ENCODE peak calls at places on chromosomes 7 and 10, in seven cellular contexts. One of them, this sample, is unnamed.

GRCh38 chr7:2943851-2944601 is 99.6 kb downstream of the CARD11 start:
- DNase-seq in NCI-H1436: no peak
- DNase-seq in iris pigment epithelial cell: no peak
- DNase-seq in left ventricle myocardium superior: no peak
- DNase-seq in GM20000: no peak
- DNase-seq in T-cell: no peak
- DNase-seq in activated CD4-positive, alpha-beta T cell treated with anti-CD3 and anti-CD28 coated beads, Interleukin-2, amount 10 ng/mL, durations not matched to agents 7 days and 5 days: no peak
- DNase-seq in this sample: no peak

GRCh38 chr10:127119901-127120300 is 76.5 kb downstream of the INSYN2A start:
- DNase-seq in NCI-H1436: no peak
- DNase-seq in iris pigment epithelial cell: no peak
- DNase-seq in left ventricle myocardium superior: no peak
- DNase-seq in GM20000: no peak
- DNase-seq in T-cell: no peak
- DNase-seq in activated CD4-positive, alpha-beta T cell treated with anti-CD3 and anti-CD28 coated beads, Interleukin-2, amount 10 ng/mL, durations not matched to agents 7 days and 5 days: no peak
- DNase-seq in this sample: no peak

GRCh38 chr7:17625038-17625437 is 315.3 kb downstream of the SNX13 start:
- DNase-seq in NCI-H1436: no peak
- DNase-seq in iris pigment epithelial cell: peak; percentile 94
- DNase-seq in left ventricle myocardium superior: no peak
- DNase-seq in GM20000: no peak
- DNase-seq in T-cell: no peak
- DNase-seq in activated CD4-positive, alpha-beta T cell treated with anti-CD3 and anti-CD28 coated beads, Interleukin-2, amount 10 ng/mL, durations not matched to agents 7 days and 5 days: no peak
- DNase-seq in this sample: peak; percentile 85

GRCh38 chr10:129631870-129632623 is 165.0 kb downstream of the MGMT start:
- DNase-seq in NCI-H1436: no peak
- DNase-seq in iris pigment epithelial cell: no peak
- DNase-seq in left ventricle myocardium superior: no peak
- DNase-seq in GM20000: no peak
- DNase-seq in T-cell: no peak
- DNase-seq in activated CD4-positive, alpha-beta T cell treated with anti-CD3 and anti-CD28 coated beads, Interleukin-2, amount 10 ng/mL, durations not matched to agents 7 days and 5 days: no peak
- DNase-seq in this sample: no peak

GRCh38 chr10:86361134-86362128 is 5.2 kb downstream of the GRID1 start:
- DNase-seq in NCI-H1436: peak; percentile 22
- DNase-seq in iris pigment epithelial cell: no peak
- DNase-seq in left ventricle myocardium superior: peak; percentile 53
- DNase-seq in GM20000: no peak
- DNase-seq in T-cell: no peak
- DNase-seq in activated CD4-positive, alpha-beta T cell treated with anti-CD3 and anti-CD28 coated beads, Interleukin-2, amount 10 ng/mL, durations not matched to agents 7 days and 5 days: no peak
- DNase-seq in this sample: no peak

GRCh38 chr7:92448185-92448747 is 984 bp downstream of the GATAD1 start:
- DNase-seq in NCI-H1436: no peak
- DNase-seq in iris pigment epithelial cell: peak; percentile 73
- DNase-seq in left ventricle myocardium superior: peak; percentile 46
- DNase-seq in GM20000: peak; percentile 56
- DNase-seq in T-cell: peak; percentile 60
- DNase-seq in activated CD4-positive, alpha-beta T cell treated with anti-CD3 and anti-CD28 coated beads, Interleukin-2, amount 10 ng/mL, durations not matched to agents 7 days and 5 days: peak; percentile 71
- DNase-seq in this sample: peak; percentile 49

GRCh38 chr7:96503597-96503996 is 181.7 kb upstream of the SLC25A13 start:
- DNase-seq in NCI-H1436: no peak
- DNase-seq in iris pigment epithelial cell: no peak
- DNase-seq in left ventricle myocardium superior: no peak
- DNase-seq in GM20000: no peak
- DNase-seq in T-cell: no peak
- DNase-seq in activated CD4-positive, alpha-beta T cell treated with anti-CD3 and anti-CD28 coated beads, Interleukin-2, amount 10 ng/mL, durations not matched to agents 7 days and 5 days: no peak
- DNase-seq in this sample: no peak

GRCh38 chr10:5710854-5711253 is 26.2 kb downstream of the TASOR2 start:
- DNase-seq in NCI-H1436: no peak
- DNase-seq in iris pigment epithelial cell: peak; percentile 9
- DNase-seq in left ventricle myocardium superior: no peak
- DNase-seq in GM20000: no peak
- DNase-seq in T-cell: no peak
- DNase-seq in activated CD4-positive, alpha-beta T cell treated with anti-CD3 and anti-CD28 coated beads, Interleukin-2, amount 10 ng/mL, durations not matched to agents 7 days and 5 days: no peak
- DNase-seq in this sample: no peak

GRCh38 chr7:148042935-148043334 is 547.6 kb upstream of the C7orf33 start:
- DNase-seq in NCI-H1436: peak; percentile 57
- DNase-seq in iris pigment epithelial cell: no peak
- DNase-seq in left ventricle myocardium superior: no peak
- DNase-seq in GM20000: no peak
- DNase-seq in T-cell: no peak
- DNase-seq in activated CD4-positive, alpha-beta T cell treated with anti-CD3 and anti-CD28 coated beads, Interleukin-2, amount 10 ng/mL, durations not matched to agents 7 days and 5 days: no peak
- DNase-seq in this sample: no peak

GRCh38 chr10:62384057-62384446 is 9.9 kb downstream of the ZNF365 start:
- DNase-seq in NCI-H1436: no peak
- DNase-seq in iris pigment epithelial cell: peak; percentile 58
- DNase-seq in left ventricle myocardium superior: no peak
- DNase-seq in GM20000: no peak
- DNase-seq in T-cell: peak; percentile 39
- DNase-seq in activated CD4-positive, alpha-beta T cell treated with anti-CD3 and anti-CD28 coated beads, Interleukin-2, amount 10 ng/mL, durations not matched to agents 7 days and 5 days: peak; percentile 45
- DNase-seq in this sample: peak; percentile 76

GRCh38 chr7:116525298-116525912 is 569 bp downstream of the CAV1 start:
- DNase-seq in NCI-H1436: no peak
- DNase-seq in iris pigment epithelial cell: no peak
- DNase-seq in left ventricle myocardium superior: peak; percentile 76
- DNase-seq in GM20000: peak; percentile 81
- DNase-seq in T-cell: no peak
- DNase-seq in activated CD4-positive, alpha-beta T cell treated with anti-CD3 and anti-CD28 coated beads, Interleukin-2, amount 10 ng/mL, durations not matched to agents 7 days and 5 days: no peak
- DNase-seq in this sample: no peak

GRCh38 chr7:151309306-151309705 is 32.3 kb upstream of the NUB1 start:
- DNase-seq in NCI-H1436: no peak
- DNase-seq in iris pigment epithelial cell: peak; percentile 51
- DNase-seq in left ventricle myocardium superior: no peak
- DNase-seq in GM20000: no peak
- DNase-seq in T-cell: no peak
- DNase-seq in activated CD4-positive, alpha-beta T cell treated with anti-CD3 and anti-CD28 coated beads, Interleukin-2, amount 10 ng/mL, durations not matched to agents 7 days and 5 days: no peak
- DNase-seq in this sample: no peak

GRCh38 chr10:113961261-113961938 is 82.3 kb upstream of the ADRB1 start:
- DNase-seq in NCI-H1436: no peak
- DNase-seq in iris pigment epithelial cell: no peak
- DNase-seq in left ventricle myocardium superior: no peak
- DNase-seq in GM20000: peak; percentile 65
- DNase-seq in T-cell: peak; percentile 68
- DNase-seq in activated CD4-positive, alpha-beta T cell treated with anti-CD3 and anti-CD28 coated beads, Interleukin-2, amount 10 ng/mL, durations not matched to agents 7 days and 5 days: peak; percentile 85
- DNase-seq in this sample: no peak

GRCh38 chr10:624605-625334 is 64.7 kb downstream of the DIP2C start:
- DNase-seq in NCI-H1436: peak; percentile 68
- DNase-seq in iris pigment epithelial cell: peak; percentile 77
- DNase-seq in left ventricle myocardium superior: peak; percentile 83
- DNase-seq in GM20000: no peak
- DNase-seq in T-cell: no peak
- DNase-seq in activated CD4-positive, alpha-beta T cell treated with anti-CD3 and anti-CD28 coated beads, Interleukin-2, amount 10 ng/mL, durations not matched to agents 7 days and 5 days: no peak
- DNase-seq in this sample: peak; percentile 91

GRCh38 chr7:69780377-69780776 is 182.1 kb downstream of the AUTS2 start:
- DNase-seq in NCI-H1436: peak; percentile 49
- DNase-seq in iris pigment epithelial cell: no peak
- DNase-seq in left ventricle myocardium superior: no peak
- DNase-seq in GM20000: no peak
- DNase-seq in T-cell: no peak
- DNase-seq in activated CD4-positive, alpha-beta T cell treated with anti-CD3 and anti-CD28 coated beads, Interleukin-2, amount 10 ng/mL, durations not matched to agents 7 days and 5 days: no peak
- DNase-seq in this sample: no peak

GRCh38 chr10:92531132-92531531 is 42.8 kb downstream of the IDE start:
- DNase-seq in NCI-H1436: no peak
- DNase-seq in iris pigment epithelial cell: no peak
- DNase-seq in left ventricle myocardium superior: no peak
- DNase-seq in GM20000: no peak
- DNase-seq in T-cell: no peak
- DNase-seq in activated CD4-positive, alpha-beta T cell treated with anti-CD3 and anti-CD28 coated beads, Interleukin-2, amount 10 ng/mL, durations not matched to agents 7 days and 5 days: no peak
- DNase-seq in this sample: no peak

GRCh38 chr10:79069325-79070090 is 742 bp downstream of the ZMIZ1 start:
- DNase-seq in NCI-H1436: no peak
- DNase-seq in iris pigment epithelial cell: peak; percentile 64
- DNase-seq in left ventricle myocardium superior: peak; percentile 78
- DNase-seq in GM20000: peak; percentile 83
- DNase-seq in T-cell: peak; percentile 45
- DNase-seq in activated CD4-positive, alpha-beta T cell treated with anti-CD3 and anti-CD28 coated beads, Interleukin-2, amount 10 ng/mL, durations not matched to agents 7 days and 5 days: peak; percentile 64
- DNase-seq in this sample: peak; percentile 20

GRCh38 chr10:23693398-23693797 is 254.5 kb downstream of the OTUD1 start:
- DNase-seq in NCI-H1436: no peak
- DNase-seq in iris pigment epithelial cell: no peak
- DNase-seq in left ventricle myocardium superior: no peak
- DNase-seq in GM20000: no peak
- DNase-seq in T-cell: no peak
- DNase-seq in activated CD4-positive, alpha-beta T cell treated with anti-CD3 and anti-CD28 coated beads, Interleukin-2, amount 10 ng/mL, durations not matched to agents 7 days and 5 days: peak; percentile 9
- DNase-seq in this sample: no peak

GRCh38 chr10:89574348-89574747 is 39.0 kb upstream of the SLC16A12 start:
- DNase-seq in NCI-H1436: no peak
- DNase-seq in iris pigment epithelial cell: peak; percentile 45
- DNase-seq in left ventricle myocardium superior: no peak
- DNase-seq in GM20000: no peak
- DNase-seq in T-cell: no peak
- DNase-seq in activated CD4-positive, alpha-beta T cell treated with anti-CD3 and anti-CD28 coated beads, Interleukin-2, amount 10 ng/mL, durations not matched to agents 7 days and 5 days: no peak
- DNase-seq in this sample: peak; percentile 29

GRCh38 chr10:103429647-103430046 is 22.5 kb downstream of the CALHM2 start:
- DNase-seq in NCI-H1436: no peak
- DNase-seq in iris pigment epithelial cell: no peak
- DNase-seq in left ventricle myocardium superior: no peak
- DNase-seq in GM20000: no peak
- DNase-seq in T-cell: no peak
- DNase-seq in activated CD4-positive, alpha-beta T cell treated with anti-CD3 and anti-CD28 coated beads, Interleukin-2, amount 10 ng/mL, durations not matched to agents 7 days and 5 days: peak; percentile 48
- DNase-seq in this sample: no peak

GRCh38 chr10:28694530-28694929 is 17.2 kb downstream of the BAMBI start:
- DNase-seq in NCI-H1436: no peak
- DNase-seq in iris pigment epithelial cell: no peak
- DNase-seq in left ventricle myocardium superior: no peak
- DNase-seq in GM20000: no peak
- DNase-seq in T-cell: no peak
- DNase-seq in activated CD4-positive, alpha-beta T cell treated with anti-CD3 and anti-CD28 coated beads, Interleukin-2, amount 10 ng/mL, durations not matched to agents 7 days and 5 days: no peak
- DNase-seq in this sample: no peak

GRCh38 chr7:100472854-100473499 is 6.0 kb downstream of the TSC22D4 start:
- DNase-seq in NCI-H1436: peak; percentile 34
- DNase-seq in iris pigment epithelial cell: peak; percentile 44
- DNase-seq in left ventricle myocardium superior: peak; percentile 45
- DNase-seq in GM20000: no peak
- DNase-seq in T-cell: no peak
- DNase-seq in activated CD4-positive, alpha-beta T cell treated with anti-CD3 and anti-CD28 coated beads, Interleukin-2, amount 10 ng/mL, durations not matched to agents 7 days and 5 days: no peak
- DNase-seq in this sample: peak; percentile 52

GRCh38 chr7:105890290-105890997 is 14.0 kb upstream of the ATXN7L1 start:
- DNase-seq in NCI-H1436: no peak
- DNase-seq in iris pigment epithelial cell: peak; percentile 20
- DNase-seq in left ventricle myocardium superior: no peak
- DNase-seq in GM20000: no peak
- DNase-seq in T-cell: no peak
- DNase-seq in activated CD4-positive, alpha-beta T cell treated with anti-CD3 and anti-CD28 coated beads, Interleukin-2, amount 10 ng/mL, durations not matched to agents 7 days and 5 days: no peak
- DNase-seq in this sample: peak; percentile 16

GRCh38 chr10:1643161-1643910 is 94.0 kb downstream of the ADARB2 start:
- DNase-seq in NCI-H1436: no peak
- DNase-seq in iris pigment epithelial cell: no peak
- DNase-seq in left ventricle myocardium superior: no peak
- DNase-seq in GM20000: peak; percentile 60
- DNase-seq in T-cell: no peak
- DNase-seq in activated CD4-positive, alpha-beta T cell treated with anti-CD3 and anti-CD28 coated beads, Interleukin-2, amount 10 ng/mL, durations not matched to agents 7 days and 5 days: peak; percentile 9
- DNase-seq in this sample: no peak

GRCh38 chr7:127588697-127589482 is 679 bp downstream of the ARF5 start:
- DNase-seq in NCI-H1436: peak; percentile 28
- DNase-seq in iris pigment epithelial cell: peak; percentile 55
- DNase-seq in left ventricle myocardium superior: peak; percentile 62
- DNase-seq in GM20000: peak; percentile 60
- DNase-seq in T-cell: no peak
- DNase-seq in activated CD4-positive, alpha-beta T cell treated with anti-CD3 and anti-CD28 coated beads, Interleukin-2, amount 10 ng/mL, durations not matched to agents 7 days and 5 days: peak; percentile 33
- DNase-seq in this sample: peak; percentile 22

GRCh38 chr7:37038706-37039105 is 314.4 kb upstream of the AOAH start:
- DNase-seq in NCI-H1436: no peak
- DNase-seq in iris pigment epithelial cell: no peak
- DNase-seq in left ventricle myocardium superior: no peak
- DNase-seq in GM20000: no peak
- DNase-seq in T-cell: no peak
- DNase-seq in activated CD4-positive, alpha-beta T cell treated with anti-CD3 and anti-CD28 coated beads, Interleukin-2, amount 10 ng/mL, durations not matched to agents 7 days and 5 days: no peak
- DNase-seq in this sample: no peak

GRCh38 chr7:40077849-40078248 is 56.6 kb downstream of the MPLKIP start:
- DNase-seq in NCI-H1436: no peak
- DNase-seq in iris pigment epithelial cell: peak; percentile 79
- DNase-seq in left ventricle myocardium superior: no peak
- DNase-seq in GM20000: no peak
- DNase-seq in T-cell: no peak
- DNase-seq in activated CD4-positive, alpha-beta T cell treated with anti-CD3 and anti-CD28 coated beads, Interleukin-2, amount 10 ng/mL, durations not matched to agents 7 days and 5 days: no peak
- DNase-seq in this sample: no peak

GRCh38 chr10:44520651-44521050 is 135.8 kb upstream of the CXCL12 start:
- DNase-seq in NCI-H1436: no peak
- DNase-seq in iris pigment epithelial cell: no peak
- DNase-seq in left ventricle myocardium superior: no peak
- DNase-seq in GM20000: no peak
- DNase-seq in T-cell: no peak
- DNase-seq in activated CD4-positive, alpha-beta T cell treated with anti-CD3 and anti-CD28 coated beads, Interleukin-2, amount 10 ng/mL, durations not matched to agents 7 days and 5 days: no peak
- DNase-seq in this sample: no peak

GRCh38 chr7:129665013-129665401 is 53.5 kb downstream of the NRF1 start:
- DNase-seq in NCI-H1436: no peak
- DNase-seq in iris pigment epithelial cell: peak; percentile 99
- DNase-seq in left ventricle myocardium superior: no peak
- DNase-seq in GM20000: no peak
- DNase-seq in T-cell: no peak
- DNase-seq in activated CD4-positive, alpha-beta T cell treated with anti-CD3 and anti-CD28 coated beads, Interleukin-2, amount 10 ng/mL, durations not matched to agents 7 days and 5 days: no peak
- DNase-seq in this sample: peak; percentile 97

GRCh38 chr7:33107136-33108066 is 1.8 kb downstream of the RP9 start:
- DNase-seq in NCI-H1436: no peak
- DNase-seq in iris pigment epithelial cell: peak; percentile 59
- DNase-seq in left ventricle myocardium superior: no peak
- DNase-seq in GM20000: peak; percentile 60
- DNase-seq in T-cell: peak; percentile 50
- DNase-seq in activated CD4-positive, alpha-beta T cell treated with anti-CD3 and anti-CD28 coated beads, Interleukin-2, amount 10 ng/mL, durations not matched to agents 7 days and 5 days: peak; percentile 63
- DNase-seq in this sample: peak; percentile 43

GRCh38 chr7:131302453-131302852 is 25.2 kb upstream of the MKLN1 start:
- DNase-seq in NCI-H1436: no peak
- DNase-seq in iris pigment epithelial cell: no peak
- DNase-seq in left ventricle myocardium superior: no peak
- DNase-seq in GM20000: no peak
- DNase-seq in T-cell: no peak
- DNase-seq in activated CD4-positive, alpha-beta T cell treated with anti-CD3 and anti-CD28 coated beads, Interleukin-2, amount 10 ng/mL, durations not matched to agents 7 days and 5 days: no peak
- DNase-seq in this sample: no peak

GRCh38 chr7:26624839-26625238 is 239.6 kb downstream of the SKAP2 start:
- DNase-seq in NCI-H1436: no peak
- DNase-seq in iris pigment epithelial cell: no peak
- DNase-seq in left ventricle myocardium superior: no peak
- DNase-seq in GM20000: no peak
- DNase-seq in T-cell: no peak
- DNase-seq in activated CD4-positive, alpha-beta T cell treated with anti-CD3 and anti-CD28 coated beads, Interleukin-2, amount 10 ng/mL, durations not matched to agents 7 days and 5 days: no peak
- DNase-seq in this sample: no peak

GRCh38 chr7:116239434-116239833 is 29.1 kb downstream of the TES start:
- DNase-seq in NCI-H1436: no peak
- DNase-seq in iris pigment epithelial cell: no peak
- DNase-seq in left ventricle myocardium superior: no peak
- DNase-seq in GM20000: no peak
- DNase-seq in T-cell: no peak
- DNase-seq in activated CD4-positive, alpha-beta T cell treated with anti-CD3 and anti-CD28 coated beads, Interleukin-2, amount 10 ng/mL, durations not matched to agents 7 days and 5 days: no peak
- DNase-seq in this sample: no peak

GRCh38 chr10:48670978-48671913 is 13.4 kb upstream of the WDFY4 start:
- DNase-seq in NCI-H1436: no peak
- DNase-seq in iris pigment epithelial cell: no peak
- DNase-seq in left ventricle myocardium superior: no peak
- DNase-seq in GM20000: peak; percentile 81
- DNase-seq in T-cell: no peak
- DNase-seq in activated CD4-positive, alpha-beta T cell treated with anti-CD3 and anti-CD28 coated beads, Interleukin-2, amount 10 ng/mL, durations not matched to agents 7 days and 5 days: no peak
- DNase-seq in this sample: no peak

GRCh38 chr10:13651969-13652720 is 65.4 kb downstream of the PRPF18 start:
- DNase-seq in NCI-H1436: no peak
- DNase-seq in iris pigment epithelial cell: no peak
- DNase-seq in left ventricle myocardium superior: no peak
- DNase-seq in GM20000: no peak
- DNase-seq in T-cell: no peak
- DNase-seq in activated CD4-positive, alpha-beta T cell treated with anti-CD3 and anti-CD28 coated beads, Interleukin-2, amount 10 ng/mL, durations not matched to agents 7 days and 5 days: no peak
- DNase-seq in this sample: no peak

GRCh38 chr7:100879685-100880261 is 4.9 kb downstream of the SRRT start:
- DNase-seq in NCI-H1436: no peak
- DNase-seq in iris pigment epithelial cell: no peak
- DNase-seq in left ventricle myocardium superior: no peak
- DNase-seq in GM20000: no peak
- DNase-seq in T-cell: no peak
- DNase-seq in activated CD4-positive, alpha-beta T cell treated with anti-CD3 and anti-CD28 coated beads, Interleukin-2, amount 10 ng/mL, durations not matched to agents 7 days and 5 days: no peak
- DNase-seq in this sample: no peak

GRCh38 chr7:155682484-155682883 is 38.0 kb downstream of the RBM33 start:
- DNase-seq in NCI-H1436: no peak
- DNase-seq in iris pigment epithelial cell: no peak
- DNase-seq in left ventricle myocardium superior: no peak
- DNase-seq in GM20000: no peak
- DNase-seq in T-cell: no peak
- DNase-seq in activated CD4-positive, alpha-beta T cell treated with anti-CD3 and anti-CD28 coated beads, Interleukin-2, amount 10 ng/mL, durations not matched to agents 7 days and 5 days: no peak
- DNase-seq in this sample: no peak

GRCh38 chr7:14761506-14762296 is 140.8 kb downstream of the DGKB start:
- DNase-seq in NCI-H1436: peak; percentile 32
- DNase-seq in iris pigment epithelial cell: peak; percentile 76
- DNase-seq in left ventricle myocardium superior: peak; percentile 85
- DNase-seq in GM20000: no peak
- DNase-seq in T-cell: no peak
- DNase-seq in activated CD4-positive, alpha-beta T cell treated with anti-CD3 and anti-CD28 coated beads, Interleukin-2, amount 10 ng/mL, durations not matched to agents 7 days and 5 days: no peak
- DNase-seq in this sample: peak; percentile 90